ENCODE peak calls at places on chromosome 19, in six cellular contexts. One of them, this sample, is unnamed.

GRCh38 chr19:18234194-18234593 is 8.0 kb upstream of the PDE4C start:
- DNase-seq in T-helper 2 cell: no peak
- DNase-seq in GM06990: no peak
- DNase-seq in ELF-1: no peak
- DNase-seq in nucleus accumbens: no peak
- DNase-seq in EL: no peak
- DNase-seq in this sample: no peak

GRCh38 chr19:48351341-48351752 is 12.4 kb downstream of the TMEM143 start:
- DNase-seq in nucleus accumbens: peak; percentile 34
- DNase-seq in ELF-1: peak; percentile 85
- DNase-seq in GM06990: peak; percentile 76
- DNase-seq in EL: peak; percentile 62
- DNase-seq in T-helper 2 cell: peak; percentile 36
- DNase-seq in this sample: peak; percentile 67

GRCh38 chr19:32200312-32201038 is 144.9 kb upstream of the ZNF507 start:
- DNase-seq in GM06990: no peak
- DNase-seq in ELF-1: no peak
- DNase-seq in nucleus accumbens: peak; percentile 16
- DNase-seq in T-helper 2 cell: no peak
- DNase-seq in EL: no peak
- DNase-seq in this sample: no peak

GRCh38 chr19:498977-499623 is 2.8 kb downstream of the MADCAM1 start:
- DNase-seq in nucleus accumbens: no peak
- DNase-seq in GM06990: no peak
- DNase-seq in T-helper 2 cell: no peak
- DNase-seq in EL: no peak
- DNase-seq in ELF-1: no peak
- DNase-seq in this sample: no peak

GRCh38 chr19:53957448-53958167 is 5.1 kb upstream of the CACNG8 start:
- DNase-seq in EL: no peak
- DNase-seq in GM06990: no peak
- DNase-seq in ELF-1: peak; percentile 18
- DNase-seq in nucleus accumbens: no peak
- DNase-seq in T-helper 2 cell: no peak
- DNase-seq in this sample: peak; percentile 41

GRCh38 chr19:35389192-35389861 is 18.5 kb downstream of the GPR42 start:
- DNase-seq in EL: no peak
- DNase-seq in ELF-1: no peak
- DNase-seq in T-helper 2 cell: no peak
- DNase-seq in GM06990: no peak
- DNase-seq in nucleus accumbens: no peak
- DNase-seq in this sample: no peak

GRCh38 chr19:5572556-5573286 is 5.0 kb upstream of the TINCR start:
- DNase-seq in nucleus accumbens: no peak
- DNase-seq in EL: no peak
- DNase-seq in ELF-1: peak; percentile 84
- DNase-seq in GM06990: no peak
- DNase-seq in T-helper 2 cell: no peak
- DNase-seq in this sample: peak; percentile 53

GRCh38 chr19:30419581-30420180 is 47.5 kb downstream of the ZNF536 start:
- DNase-seq in ELF-1: no peak
- DNase-seq in T-helper 2 cell: no peak
- DNase-seq in nucleus accumbens: peak; percentile 17
- DNase-seq in GM06990: no peak
- DNase-seq in EL: no peak
- DNase-seq in this sample: no peak

GRCh38 chr19:16441661-16442071 is 30.1 kb downstream of the EPS15L1 start:
- DNase-seq in nucleus accumbens: no peak
- DNase-seq in ELF-1: peak; percentile 74
- DNase-seq in T-helper 2 cell: no peak
- DNase-seq in EL: no peak
- DNase-seq in GM06990: no peak
- DNase-seq in this sample: peak; percentile 31

GRCh38 chr19:18112989-18113478 is 15.5 kb downstream of the MAST3 start:
- DNase-seq in GM06990: peak; percentile 72
- DNase-seq in ELF-1: peak; percentile 92
- DNase-seq in T-helper 2 cell: peak; percentile 49
- DNase-seq in EL: peak; percentile 77
- DNase-seq in nucleus accumbens: peak; percentile 84
- DNase-seq in this sample: peak; percentile 83

GRCh38 chr19:12194827-12195500 is 32.1 kb downstream of the ZNF136 start:
- DNase-seq in nucleus accumbens: peak; percentile 93
- DNase-seq in GM06990: peak; percentile 37
- DNase-seq in T-helper 2 cell: peak; percentile 25
- DNase-seq in EL: no peak
- DNase-seq in ELF-1: no peak
- DNase-seq in this sample: no peak

GRCh38 chr19:2051771-2052704 is 994 bp upstream of the MKNK2 start:
- DNase-seq in nucleus accumbens: no peak
- DNase-seq in GM06990: peak; percentile 81
- DNase-seq in EL: peak; percentile 29
- DNase-seq in ELF-1: no peak
- DNase-seq in T-helper 2 cell: peak; percentile 74
- DNase-seq in this sample: no peak

GRCh38 chr19:10643166-10643967 is 10.8 kb upstream of the ILF3 start:
- DNase-seq in nucleus accumbens: no peak
- DNase-seq in ELF-1: no peak
- DNase-seq in GM06990: no peak
- DNase-seq in EL: no peak
- DNase-seq in T-helper 2 cell: no peak
- DNase-seq in this sample: no peak

GRCh38 chr19:3986260-3987041 is 1.2 kb upstream of the EEF2 start:
- DNase-seq in T-helper 2 cell: peak; percentile 60
- DNase-seq in ELF-1: peak; percentile 78
- DNase-seq in GM06990: peak; percentile 57
- DNase-seq in nucleus accumbens: peak; percentile 67
- DNase-seq in EL: peak; percentile 82
- DNase-seq in this sample: peak; percentile 74

GRCh38 chr19:13063461-13064091 is 39.1 kb downstream of the LYL1 start:
- DNase-seq in EL: no peak
- DNase-seq in nucleus accumbens: peak; percentile 54
- DNase-seq in T-helper 2 cell: no peak
- DNase-seq in GM06990: no peak
- DNase-seq in ELF-1: no peak
- DNase-seq in this sample: no peak

GRCh38 chr19:22545751-22546150 is 88.4 kb upstream of the ZNF492 start:
- DNase-seq in GM06990: no peak
- DNase-seq in nucleus accumbens: peak; percentile 33
- DNase-seq in EL: peak; percentile 7
- DNase-seq in T-helper 2 cell: no peak
- DNase-seq in ELF-1: peak; percentile 43
- DNase-seq in this sample: peak; percentile 19